ENCODE peak calls at places on chromosomes 1 and 21, in six cellular contexts. T, O, R, P, S and D are unnamed samples.

GRCh38 chr1:81512242-81512641 is 288.5 kb upstream of the ADGRL2 start:
- DNase-seq in P (peak; percentile 9), O (no peak), R (no peak), S (no peak), T (no peak), D (no peak)

GRCh38 chr1:112957133-112957812 is 1.3 kb upstream of the SLC16A1 start:
- DNase-seq in R (no peak), P (peak; percentile 96), S (peak; percentile 36), T (peak; percentile 56), O (peak; percentile 53), D (no peak)

GRCh38 chr1:117060441-117061317 is 553 bp downstream of the TTF2 start:
- DNase-seq in O (peak; percentile 18), S (no peak), P (peak; percentile 42), R (peak; percentile 81), T (no peak), D (no peak)

GRCh38 chr1:18058522-18058921 is 49.1 kb upstream of the IGSF21 start:
- DNase-seq in O (no peak), R (no peak), P (no peak), T (no peak), S (no peak), D (no peak)

GRCh38 chr1:221794079-221794670 is 52.3 kb upstream of the DUSP10 start:
- DNase-seq in O (no peak), R (no peak), P (peak; percentile 36), T (no peak), S (no peak), D (no peak)

GRCh38 chr1:65419681-65420589 is 533 bp upstream of the LEPR start:
- DNase-seq in T (peak; percentile 99), R (peak; percentile 98), P (peak; percentile 99), S (peak; percentile 99), O (peak; percentile 95), D (peak; percentile 99)

GRCh38 chr1:172588296-172589291 is 55.6 kb downstream of the SUCO start:
- DNase-seq in O (no peak), R (no peak), P (peak; percentile 86), S (no peak), T (no peak), D (no peak)

GRCh38 chr1:29933110-29933509 is 696.8 kb downstream of the PTPRU start:
- DNase-seq in P (no peak), R (no peak), T (no peak), O (no peak), S (no peak), D (no peak)

GRCh38 chr1:200896571-200897187 is 2.0 kb downstream of the INAVA start:
- DNase-seq in O (no peak), T (no peak), P (no peak), S (no peak), R (no peak), D (peak; percentile 91)

GRCh38 chr1:167661527-167662436 is 31.8 kb downstream of the RCSD1 start:
- DNase-seq in P (peak; percentile 88), R (no peak), S (no peak), O (no peak), T (no peak), D (no peak)

GRCh38 chr1:223429821-223430220 is 36.6 kb downstream of the CCDC185 start:
- DNase-seq in P (no peak), R (no peak), S (no peak), O (no peak), T (no peak), D (no peak)

GRCh38 chr21:37784591-37785318 is 131.5 kb downstream of the KCNJ6 start:
- DNase-seq in R (no peak), P (no peak), O (no peak), S (no peak), T (no peak), D (no peak)

GRCh38 chr1:19309123-19309813 is 2.7 kb downstream of the AKR7A2 start:
- DNase-seq in R (no peak), S (no peak), P (peak; percentile 87), O (no peak), T (no peak), D (no peak)

GRCh38 chr1:155794605-155795265 is 62.3 kb downstream of the GON4L start:
- DNase-seq in P (peak; percentile 31), R (no peak), S (no peak), O (no peak), T (no peak), D (no peak)

GRCh38 chr1:113543110-113543509 is 152.8 kb downstream of the MAGI3 start:
- DNase-seq in R (no peak), O (no peak), T (no peak), S (no peak), P (no peak), D (no peak)

GRCh38 chr1:8437286-8437685 is 119.4 kb downstream of the SLC45A1 start:
- DNase-seq in R (no peak), O (no peak), P (no peak), S (no peak), T (no peak), D (no peak)

GRCh38 chr1:97996880-97997279 is 76.0 kb upstream of the DPYD start:
- DNase-seq in O (no peak), P (no peak), S (no peak), T (no peak), R (no peak), D (no peak)

GRCh38 chr1:232598133-232598532 is 31.8 kb downstream of the SIPA1L2 start:
- DNase-seq in S (no peak), O (no peak), T (no peak), R (no peak), P (no peak), D (no peak)

GRCh38 chr1:39130297-39130696 is 74.2 kb upstream of the MACF1 start:
- DNase-seq in P (peak; percentile 66), R (no peak), O (no peak), T (no peak), S (no peak), D (no peak)

GRCh38 chr1:192979542-192979941 is 79.6 kb downstream of the UCHL5 start:
- DNase-seq in P (no peak), O (no peak), T (no peak), R (no peak), S (no peak), D (no peak)

GRCh38 chr1:47629201-47629600 is 191.4 kb downstream of the FOXD2 start:
- DNase-seq in R (no peak), P (no peak), O (no peak), S (no peak), T (no peak), D (no peak)

GRCh38 chr1:47630346-47630745 is 192.5 kb downstream of the FOXD2 start:
- DNase-seq in P (no peak), O (no peak), T (no peak), R (peak; percentile 38), S (peak; percentile 2), D (no peak)

GRCh38 chr1:47627471-47628370 is 189.9 kb downstream of the FOXD2 start:
- DNase-seq in R (no peak), P (no peak), O (no peak), S (peak; percentile 12), T (no peak), D (no peak)

GRCh38 chr1:47624531-47624930 is 186.7 kb downstream of the FOXD2 start:
- DNase-seq in R (no peak), P (no peak), S (peak; percentile 8), T (no peak), O (no peak), D (peak; percentile 70)

DNA sequence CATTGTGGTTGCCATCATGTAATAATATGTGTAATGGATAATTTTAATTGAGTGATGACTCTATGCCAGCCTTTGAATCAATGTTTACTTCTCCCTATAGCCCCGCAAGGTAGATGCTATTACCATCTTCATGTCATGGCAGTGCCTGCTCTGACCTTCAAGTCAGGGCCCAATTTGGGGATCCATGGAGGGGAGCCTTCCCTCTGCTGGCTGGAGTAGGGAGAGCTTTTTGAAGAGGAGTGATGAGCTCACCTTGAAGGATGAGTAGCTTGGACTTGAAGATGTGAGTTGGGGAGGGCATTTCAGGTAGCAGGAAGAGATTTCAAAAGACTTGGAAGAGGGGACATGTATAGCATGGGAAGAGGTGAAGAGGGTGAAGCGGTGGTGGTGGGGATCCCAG is 189.2 kb downstream of the FOXD2 start:
- DNase-seq in S (no peak), P (no peak), O (no peak), R (no peak), T (no peak), D (no peak)
- TF ChIP-seq CTCF in S (no peak), P (no peak), O (no peak), R (no peak), T (no peak), D (no peak)

GRCh38 chr1:28530456-28530855 is 22.4 kb upstream of the TRNAU1AP start:
- DNase-seq in S (no peak), T (no peak), P (no peak), O (no peak), R (no peak), D (no peak)
- H3K4me1 ChIP-seq in S (no peaks in the 10 kb centered on the region), T (no peaks in the 10 kb centered on the region), P (no peaks in the 10 kb centered on the region), O (peaks cover 3% of the 10 kb centered on the region), R (no peaks in the 10 kb centered on the region), D (no peaks in the 10 kb centered on the region)

DNA sequence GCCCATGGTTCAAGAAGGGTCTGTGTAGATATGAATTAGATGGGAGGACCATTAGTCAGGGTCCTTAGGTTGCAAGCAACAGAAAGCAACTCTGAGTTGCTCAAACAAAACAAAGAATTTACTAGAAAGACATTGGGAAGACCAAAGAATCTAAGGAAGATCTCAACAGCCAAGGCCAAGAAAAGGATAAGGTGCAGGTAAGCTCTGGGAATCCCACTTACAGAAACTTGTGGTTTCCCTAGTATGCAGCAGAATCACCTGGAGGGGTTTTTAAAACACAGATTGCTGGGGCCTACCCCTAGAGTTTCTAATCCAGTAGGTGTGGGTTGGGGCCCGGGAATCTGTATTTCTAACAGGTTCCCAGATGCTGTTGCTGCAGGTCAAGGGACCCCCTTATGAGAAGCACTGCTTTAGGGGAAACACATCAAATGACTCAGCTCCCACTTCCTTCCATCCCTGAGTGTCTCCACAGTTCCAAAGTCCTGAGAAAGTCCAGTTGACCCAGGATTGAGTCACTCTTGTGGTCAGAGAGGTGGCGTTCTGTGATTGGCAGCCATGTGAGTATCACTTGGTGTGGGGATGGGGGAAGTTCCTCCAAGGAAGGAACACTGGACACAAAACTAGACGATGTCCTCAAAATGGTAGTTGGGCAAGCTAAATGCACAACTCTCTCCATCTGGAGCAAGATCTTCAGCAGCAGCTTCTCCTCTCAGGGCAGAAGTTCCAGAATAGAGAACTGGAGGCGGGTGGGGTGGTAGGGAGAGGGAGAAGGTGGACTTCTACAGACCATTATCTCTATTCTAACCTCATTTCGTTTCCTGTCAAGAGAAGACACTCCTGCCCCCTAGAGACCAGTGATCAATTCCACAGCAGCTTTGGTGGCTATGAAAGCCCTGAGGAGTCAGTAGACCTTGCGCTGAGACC is 24.2 kb upstream of the EYA3 start:
- DNase-seq in T (no peak), S (peak; percentile 55), R (no peak), O (no peak), P (peak; percentile 56), D (no peak)
- TF ChIP-seq CTCF in T (no peak), S (no peak), R (no peak), O (peak; percentile 31), P (peak; percentile 17), D (no peak)

GRCh38 chr1:11790101-11790879 is 15.5 kb downstream of the MTHFR start:
- DNase-seq in P (no peak), R (no peak), O (no peak), T (no peak), S (no peak), D (peak; percentile 22)

GRCh38 chr1:11787804-11788436 is 17.8 kb downstream of the MTHFR start:
- DNase-seq in O (no peak), P (no peak), T (no peak), R (no peak), S (no peak), D (no peak)

GRCh38 chr1:11789126-11790067 is 16.4 kb downstream of the MTHFR start:
- DNase-seq in S (no peak), O (no peak), R (no peak), P (no peak), T (no peak), D (no peak)

GRCh38 chr1:11787251-11787803 is 18.4 kb downstream of the MTHFR start:
- DNase-seq in R (no peak), S (peak; percentile 77), P (peak; percentile 55), O (no peak), T (no peak), D (peak; percentile 68)

GRCh38 chr1:11788549-11789053 is 17.2 kb downstream of the MTHFR start:
- DNase-seq in T (no peak), O (no peak), P (no peak), S (no peak), R (no peak), D (no peak)
- H3K4me1 ChIP-seq in T (peaks cover 18% of the 10 kb centered on the region), O (no peaks in the 10 kb centered on the region), P (peaks cover 37% of the 10 kb centered on the region), S (peaks cover 12% of the 10 kb centered on the region), R (peaks cover 76% of the 10 kb centered on the region), D (peaks cover 33% of the 10 kb centered on the region)